ENCODE peak calls at places on chromosomes 11 and 22, in seven cellular contexts. L is heart left ventricle; S is body of pancreas; D is GM20000; J is activated CD8-positive, alpha-beta T cell treated with anti-CD3 and anti-CD28 coated beads for 36 hours; E is amniotic stem cell; W is GM12891. B is an unnamed sample.

GRCh38 chr11:3995307-3995706 is 99.3 kb upstream of the RRM1 start:
- DNase-seq in L (no peak), S (no peak), D (no peak), J (no peak), E (no peak), W (no peak), B (no peak)

GRCh38 chr22:37312549-37313183 is 30.4 kb downstream of the CYTH4 start:
- DNase-seq in L (no peak), S (no peak), D (no peak), J (peak), E (no peak), W (no peak), B (no peak)

GRCh38 chr11:64870893-64871849 is 7.2 kb downstream of the EHD1 start:
- DNase-seq in L (no peak), S (no peak), D (no peak), J (no peak), E (no peak), W (no peak), B (no peak)

GRCh38 chr11:110148775-110149744 is 55.9 kb downstream of the ZC3H12C start:
- DNase-seq in L (no peak), S (no peak), D (no peak), J (no peak), E (no peak), W (no peak), B (no peak)

GRCh38 chr22:39486951-39487825 is 14.9 kb upstream of the MIEF1 start:
- DNase-seq in L (peak), S (no peak), D (no peak), J (no peak), E (no peak), W (no peak), B (peak)

GRCh38 chr11:102306817-102307814 is 10.2 kb upstream of the BIRC3 start:
- DNase-seq in L (no peak), S (no peak), D (no peak), J (peak), E (no peak), W (no peak), B (no peak)

GRCh38 chr11:60924110-60924905 is at the start of gene TMEM132A:
- DNase-seq in L (peak), S (peak), D (peak), J (no peak), E (peak), W (peak), B (peak)

GRCh38 chr11:58968251-58968711 is 29.0 kb downstream of the GLYATL1 start:
- DNase-seq in L (no peak), S (peak), D (no peak), J (no peak), E (no peak), W (no peak), B (peak)

GRCh38 chr22:46367707-46368191 is 32.2 kb downstream of the TRMU start:
- DNase-seq in L (peak), S (peak), D (peak), J (peak), E (peak), W (peak), B (peak)

GRCh38 chr11:95144313-95145235 is 54.9 kb downstream of the ENDOD1 start:
- DNase-seq in L (no peak), S (no peak), D (no peak), J (no peak), E (no peak), W (no peak), B (no peak)

B was measured in upper lobe of left lung.